ENCODE peak calls at places on chromosome 7, in seven cellular contexts. X, Y, I, U, K, A and W are unnamed samples. For H3K27me3, the result is how much of the 10 kb centered on the place peaks cover.

GRCh38 chr7:151851160-151851751 is 25.7 kb downstream of the PRKAG2 start:
- DNase-seq in X (peak), Y (no peak), I (no peak), U (no peak), K (no peak), A (no peak), W (no peak)

GRCh38 chr7:77954773-77955562 is 156.4 kb downstream of the PHTF2 start:
- DNase-seq in X (no peak), Y (no peak), I (no peak), U (no peak), K (peak), A (no peak), W (no peak)

GRCh38 chr7:130421685-130422084 is 19.1 kb downstream of the CEP41 start:
- DNase-seq in X (no peak), Y (no peak), I (no peak), U (no peak), K (peak), A (no peak), W (no peak)

GRCh38 chr7:140160308-140160707 is 16.5 kb downstream of the KDM7A start:
- DNase-seq in X (no peak), Y (no peak), I (no peak), U (no peak), K (no peak), A (no peak), W (no peak)

GRCh38 chr7:129489491-129489890 is 12.8 kb upstream of the SMKR1 start:
- DNase-seq in X (no peak), Y (no peak), I (no peak), U (no peak), K (peak), A (no peak), W (peak)

GRCh38 chr7:151756076-151756731 is 120.7 kb downstream of the PRKAG2 start:
- DNase-seq in X (no peak), Y (no peak), I (peak), U (no peak), K (peak), A (peak), W (peak)

GRCh38 chr7:3415730-3416366 is 114.8 kb downstream of the SDK1 start:
- DNase-seq in X (no peak), Y (no peak), I (no peak), U (no peak), K (no peak), A (no peak), W (no peak)

GRCh38 chr7:38102486-38102885 is 75.6 kb upstream of the STARD3NL start:
- DNase-seq in X (no peak), Y (no peak), I (no peak), U (no peak), K (peak), A (no peak), W (peak)

GRCh38 chr7:47931005-47931787 is 17.1 kb downstream of the PKD1L1 start:
- DNase-seq in X (no peak), Y (no peak), I (no peak), U (no peak), K (no peak), A (no peak), W (no peak)

GRCh38 chr7:158742065-158742821 is 37.6 kb upstream of the NCAPG2 start:
- DNase-seq in X (no peak), Y (no peak), I (no peak), U (peak), K (no peak), A (no peak), W (no peak)

GRCh38 chr7:111383133-111383532 is 179.2 kb downstream of the IMMP2L start:
- DNase-seq in X (no peak), Y (no peak), I (no peak), U (no peak), K (no peak), A (no peak), W (no peak)

GRCh38 chr7:125112741-125113309 is 183.2 kb upstream of the POT1 start:
- DNase-seq in X (no peak), Y (no peak), I (no peak), U (no peak), K (peak), A (no peak), W (no peak)

GRCh38 chr7:39073432-39073831 is 95.7 kb downstream of the POU6F2 start:
- DNase-seq in X (no peak), Y (no peak), I (no peak), U (no peak), K (no peak), A (no peak), W (no peak)

GRCh38 chr7:96709381-96710228 is at the start of gene SEM1:
- DNase-seq in X (peak), Y (peak), I (peak), U (peak), K (peak), A (peak), W (peak)

GRCh38 chr7:36312064-36312914 is 77.4 kb upstream of the ANLN start:
- DNase-seq in X (no peak), Y (no peak), I (no peak), U (peak), K (no peak), A (no peak), W (no peak)

GRCh38 chr7:2629740-2630681 is 1.8 kb upstream of the TTYH3 start:
- DNase-seq in X (no peak), Y (no peak), I (no peak), U (peak), K (peak), A (no peak), W (no peak)

GRCh38 chr7:98922392-98923107 is 44.2 kb downstream of the TRRAP start:
- DNase-seq in X (no peak), Y (no peak), I (peak), U (no peak), K (peak), A (peak), W (peak)

GRCh38 chr7:23768022-23768421 is 58.0 kb downstream of the STK31 start:
- DNase-seq in X (no peak), Y (no peak), I (no peak), U (no peak), K (no peak), A (no peak), W (no peak)

DNA sequence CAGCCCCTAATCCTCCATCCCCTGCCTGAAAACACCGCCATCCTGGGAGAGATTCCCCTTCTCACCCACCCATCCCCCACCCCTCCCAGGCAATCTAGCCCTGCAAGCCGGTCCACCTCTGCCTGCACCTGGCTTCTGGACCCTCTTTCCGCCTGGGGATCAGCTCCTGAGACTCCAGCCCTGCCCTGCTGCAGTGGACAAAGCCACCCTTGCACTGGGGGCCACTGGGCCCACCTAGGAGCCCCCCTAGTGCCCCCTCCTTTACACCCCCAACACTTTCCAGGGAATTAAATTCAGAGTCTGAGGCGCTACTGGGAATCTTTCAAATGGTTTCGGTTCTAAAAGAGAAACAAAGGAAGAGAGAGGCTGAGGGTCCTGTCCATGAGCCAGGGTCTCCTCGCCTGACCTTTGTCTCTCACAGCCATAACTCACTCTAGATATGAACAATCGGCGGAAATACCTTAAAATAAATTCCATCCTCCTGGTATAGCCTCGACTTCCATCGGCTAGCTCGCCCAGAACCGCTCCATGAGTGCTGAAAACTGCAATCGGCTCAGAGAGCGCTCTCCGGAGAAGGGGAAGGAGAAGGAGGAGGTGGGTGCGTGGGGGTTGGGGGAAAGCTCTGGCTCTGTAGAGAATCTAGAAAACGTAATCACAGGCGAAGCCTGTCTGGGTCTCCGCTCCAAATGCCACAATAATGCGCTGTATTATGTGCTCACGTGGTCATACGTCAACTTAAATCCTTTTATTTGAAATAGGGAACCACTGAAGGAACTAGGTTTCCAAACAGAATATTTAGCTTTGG is 12.7 kb downstream of the HOXA4 start:
- DNase-seq in X (no peak), Y (no peak), I (no peak), U (peak), K (peak), A (no peak), W (no peak)
- H3K27me3 ChIP-seq in X (half or more), Y (under half), I (under half), U (under half), K (under half), A (under half), W (half or more)

GRCh38 chr7:29622335-29623265 is 59.0 kb downstream of the PRR15 start:
- DNase-seq in X (no peak), Y (no peak), I (no peak), U (no peak), K (peak), A (no peak), W (peak)
- H3K27ac ChIP-seq in X (no peak), Y (no peak), I (no peak), U (no peak), K (no peak), A (no peak), W (peak)

GRCh38 chr7:101302641-101303101 is 18.9 kb downstream of the IFT22 start:
- DNase-seq in X (no peak), Y (no peak), I (no peak), U (no peak), K (no peak), A (no peak), W (no peak)
- H3K27me3 ChIP-seq in X (half or more), Y (under half), I (under half), U (half or more), K (half or more), A (under half), W (half or more)

GRCh38 chr7:50648570-50649169 is 83.5 kb upstream of the DDC start:
- DNase-seq in X (no peak), Y (no peak), I (no peak), U (no peak), K (no peak), A (no peak), W (no peak)
- H3K27ac ChIP-seq in X (peak), Y (no peak), I (no peak), U (no peak), K (no peak), A (no peak), W (no peak)